ENCODE peak calls at places on chromosomes 3 and 15, in six cellular contexts. One of them, this sample, is unnamed.

GRCh38 chr3:132135628-132136333 is 101.0 kb upstream of the CPNE4 start:
- DNase-seq in stomach: no peak
- DNase-seq in right lobe of liver: no peak
- DNase-seq in heart right ventricle: no peak
- DNase-seq in CD8-positive, alpha-beta memory T cell: no peak
- DNase-seq in A549: peak
- DNase-seq in this sample: no peak

GRCh38 chr3:172203522-172204258 is 164.3 kb downstream of the FNDC3B start:
- DNase-seq in stomach: peak
- DNase-seq in right lobe of liver: peak
- DNase-seq in heart right ventricle: no peak
- DNase-seq in CD8-positive, alpha-beta memory T cell: no peak
- DNase-seq in A549: peak
- DNase-seq in this sample: no peak

GRCh38 chr3:121750087-121750415 is 510 bp upstream of the GOLGB1 start:
- DNase-seq in stomach: no peak
- DNase-seq in right lobe of liver: no peak
- DNase-seq in heart right ventricle: no peak
- DNase-seq in CD8-positive, alpha-beta memory T cell: no peak
- DNase-seq in A549: no peak
- DNase-seq in this sample: no peak

GRCh38 chr15:66723826-66724731 is 22.0 kb downstream of the SMAD6 start:
- DNase-seq in stomach: no peak
- DNase-seq in right lobe of liver: no peak
- DNase-seq in heart right ventricle: no peak
- DNase-seq in CD8-positive, alpha-beta memory T cell: no peak
- DNase-seq in A549: no peak
- DNase-seq in this sample: no peak

GRCh38 chr3:169604568-169604967 is 58.9 kb downstream of the MECOM start:
- DNase-seq in stomach: no peak
- DNase-seq in right lobe of liver: no peak
- DNase-seq in heart right ventricle: no peak
- DNase-seq in CD8-positive, alpha-beta memory T cell: no peak
- DNase-seq in A549: no peak
- DNase-seq in this sample: no peak

GRCh38 chr3:158842946-158843345 is 41.1 kb downstream of the MFSD1 start:
- DNase-seq in stomach: no peak
- DNase-seq in right lobe of liver: no peak
- DNase-seq in heart right ventricle: no peak
- DNase-seq in CD8-positive, alpha-beta memory T cell: no peak
- DNase-seq in A549: no peak
- DNase-seq in this sample: no peak

GRCh38 chr3:24514139-24514538 is 19.5 kb upstream of the THRB start:
- DNase-seq in stomach: no peak
- DNase-seq in right lobe of liver: no peak
- DNase-seq in heart right ventricle: no peak
- DNase-seq in CD8-positive, alpha-beta memory T cell: no peak
- DNase-seq in A549: no peak
- DNase-seq in this sample: no peak

GRCh38 chr15:41559489-41560177 is 621 bp downstream of the TYRO3 start:
- DNase-seq in stomach: no peak
- DNase-seq in right lobe of liver: no peak
- DNase-seq in heart right ventricle: no peak
- DNase-seq in CD8-positive, alpha-beta memory T cell: no peak
- DNase-seq in A549: no peak
- DNase-seq in this sample: no peak

GRCh38 chr3:24263069-24263668 is 231.5 kb downstream of the THRB start:
- DNase-seq in stomach: no peak
- DNase-seq in right lobe of liver: no peak
- DNase-seq in heart right ventricle: no peak
- DNase-seq in CD8-positive, alpha-beta memory T cell: no peak
- DNase-seq in A549: no peak
- DNase-seq in this sample: no peak

GRCh38 chr3:80232760-80233159 is 465.0 kb upstream of the ROBO1 start:
- DNase-seq in stomach: no peak
- DNase-seq in right lobe of liver: no peak
- DNase-seq in heart right ventricle: no peak
- DNase-seq in CD8-positive, alpha-beta memory T cell: no peak
- DNase-seq in A549: no peak
- DNase-seq in this sample: no peak

GRCh38 chr3:58581328-58582091 is 4.3 kb upstream of the FAM107A start:
- DNase-seq in stomach: no peak
- DNase-seq in right lobe of liver: no peak
- DNase-seq in heart right ventricle: no peak
- DNase-seq in CD8-positive, alpha-beta memory T cell: no peak
- DNase-seq in A549: no peak
- DNase-seq in this sample: no peak

GRCh38 chr3:134374791-134375541 is 719 bp upstream of the AMOTL2 start:
- DNase-seq in stomach: peak
- DNase-seq in right lobe of liver: peak
- DNase-seq in heart right ventricle: peak
- DNase-seq in CD8-positive, alpha-beta memory T cell: no peak
- DNase-seq in A549: peak
- DNase-seq in this sample: peak

GRCh38 chr15:94670436-94671034 is 439.2 kb downstream of the MCTP2 start:
- DNase-seq in stomach: no peak
- DNase-seq in right lobe of liver: no peak
- DNase-seq in heart right ventricle: no peak
- DNase-seq in CD8-positive, alpha-beta memory T cell: no peak
- DNase-seq in A549: peak
- DNase-seq in this sample: no peak

GRCh38 chr15:74525946-74526345 is 15.1 kb upstream of the ARID3B start:
- DNase-seq in stomach: no peak
- DNase-seq in right lobe of liver: no peak
- DNase-seq in heart right ventricle: no peak
- DNase-seq in CD8-positive, alpha-beta memory T cell: no peak
- DNase-seq in A549: no peak
- DNase-seq in this sample: no peak

GRCh38 chr3:172213765-172214358 is 174.5 kb downstream of the FNDC3B start:
- DNase-seq in stomach: no peak
- DNase-seq in right lobe of liver: no peak
- DNase-seq in heart right ventricle: no peak
- DNase-seq in CD8-positive, alpha-beta memory T cell: no peak
- DNase-seq in A549: no peak
- DNase-seq in this sample: no peak

GRCh38 chr15:50251638-50252182 is 13.8 kb downstream of the HDC start:
- DNase-seq in stomach: no peak
- DNase-seq in right lobe of liver: no peak
- DNase-seq in heart right ventricle: no peak
- DNase-seq in CD8-positive, alpha-beta memory T cell: no peak
- DNase-seq in A549: no peak
- DNase-seq in this sample: no peak

GRCh38 chr3:156389151-156389760 is 165.7 kb downstream of the SSR3 start:
- DNase-seq in stomach: no peak
- DNase-seq in right lobe of liver: no peak
- DNase-seq in heart right ventricle: peak
- DNase-seq in CD8-positive, alpha-beta memory T cell: no peak
- DNase-seq in A549: no peak
- DNase-seq in this sample: no peak

GRCh38 chr3:133797396-133798105 is 8.1 kb upstream of the SRPRB start:
- DNase-seq in stomach: no peak
- DNase-seq in right lobe of liver: no peak
- DNase-seq in heart right ventricle: no peak
- DNase-seq in CD8-positive, alpha-beta memory T cell: no peak
- DNase-seq in A549: no peak
- DNase-seq in this sample: no peak

GRCh38 chr15:74954515-74954914 is 2.1 kb downstream of the RPP25 start:
- DNase-seq in stomach: no peak
- DNase-seq in right lobe of liver: no peak
- DNase-seq in heart right ventricle: no peak
- DNase-seq in CD8-positive, alpha-beta memory T cell: no peak
- DNase-seq in A549: no peak
- DNase-seq in this sample: no peak

GRCh38 chr3:46930176-46930944 is 46.2 kb downstream of the CCDC12 start:
- DNase-seq in stomach: peak
- DNase-seq in right lobe of liver: no peak
- DNase-seq in heart right ventricle: no peak
- DNase-seq in CD8-positive, alpha-beta memory T cell: no peak
- DNase-seq in A549: no peak
- DNase-seq in this sample: no peak

GRCh38 chr3:23913873-23914743 is 2.7 kb downstream of the NKIRAS1 start:
- DNase-seq in stomach: no peak
- DNase-seq in right lobe of liver: no peak
- DNase-seq in heart right ventricle: no peak
- DNase-seq in CD8-positive, alpha-beta memory T cell: no peak
- DNase-seq in A549: no peak
- DNase-seq in this sample: no peak

GRCh38 chr3:112767177-112767576 is 79.5 kb downstream of the CD200R1L start:
- DNase-seq in stomach: no peak
- DNase-seq in right lobe of liver: no peak
- DNase-seq in heart right ventricle: no peak
- DNase-seq in CD8-positive, alpha-beta memory T cell: no peak
- DNase-seq in A549: no peak
- DNase-seq in this sample: no peak

DNA sequence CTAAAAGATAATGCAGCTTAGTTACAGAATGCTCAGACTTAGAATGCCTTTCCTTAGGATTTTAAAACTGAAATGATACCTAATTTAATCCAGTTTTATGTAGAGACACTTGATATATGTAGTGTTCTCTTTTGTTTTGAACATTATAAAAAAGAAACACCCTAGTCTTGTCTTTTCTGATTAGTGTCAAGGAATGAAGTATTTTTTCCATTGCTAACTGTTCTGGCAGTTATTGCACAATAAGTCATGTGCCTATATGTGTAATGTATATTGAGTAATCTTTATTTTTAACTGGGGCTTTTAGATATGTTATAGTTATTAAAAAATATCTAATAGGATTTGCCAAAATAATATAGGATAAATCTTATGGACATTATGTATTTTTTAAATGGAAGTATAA is 4.5 kb downstream of the ARL8B start:
- DNase-seq in stomach: no peak
- DNase-seq in right lobe of liver: no peak
- DNase-seq in heart right ventricle: no peak
- DNase-seq in CD8-positive, alpha-beta memory T cell: no peak
- DNase-seq in A549: no peak
- DNase-seq in this sample: no peak
- H3K4me3 ChIP-seq in stomach: no peak
- H3K4me3 ChIP-seq in right lobe of liver: no peak
- H3K4me3 ChIP-seq in heart right ventricle: no peak
- H3K4me3 ChIP-seq in CD8-positive, alpha-beta memory T cell: no peak
- H3K4me3 ChIP-seq in A549: no peak
- H3K4me3 ChIP-seq in this sample: no peak

GRCh38 chr15:60844431-60845174 is 365.7 kb upstream of the ICE2 start:
- DNase-seq in stomach: no peak
- DNase-seq in right lobe of liver: no peak
- DNase-seq in heart right ventricle: no peak
- DNase-seq in CD8-positive, alpha-beta memory T cell: peak
- DNase-seq in A549: no peak
- DNase-seq in this sample: no peak

GRCh38 chr15:60840703-60841411 is 361.9 kb upstream of the ICE2 start:
- DNase-seq in stomach: no peak
- DNase-seq in right lobe of liver: no peak
- DNase-seq in heart right ventricle: no peak
- DNase-seq in CD8-positive, alpha-beta memory T cell: peak
- DNase-seq in A549: no peak
- DNase-seq in this sample: no peak

GRCh38 chr15:60843482-60843881 is 364.5 kb upstream of the ICE2 start:
- DNase-seq in stomach: no peak
- DNase-seq in right lobe of liver: no peak
- DNase-seq in heart right ventricle: no peak
- DNase-seq in CD8-positive, alpha-beta memory T cell: no peak
- DNase-seq in A549: no peak
- DNase-seq in this sample: no peak

GRCh38 chr15:60844010-60844409 is 365.1 kb upstream of the ICE2 start:
- DNase-seq in stomach: no peak
- DNase-seq in right lobe of liver: no peak
- DNase-seq in heart right ventricle: no peak
- DNase-seq in CD8-positive, alpha-beta memory T cell: no peak
- DNase-seq in A549: no peak
- DNase-seq in this sample: no peak

DNA sequence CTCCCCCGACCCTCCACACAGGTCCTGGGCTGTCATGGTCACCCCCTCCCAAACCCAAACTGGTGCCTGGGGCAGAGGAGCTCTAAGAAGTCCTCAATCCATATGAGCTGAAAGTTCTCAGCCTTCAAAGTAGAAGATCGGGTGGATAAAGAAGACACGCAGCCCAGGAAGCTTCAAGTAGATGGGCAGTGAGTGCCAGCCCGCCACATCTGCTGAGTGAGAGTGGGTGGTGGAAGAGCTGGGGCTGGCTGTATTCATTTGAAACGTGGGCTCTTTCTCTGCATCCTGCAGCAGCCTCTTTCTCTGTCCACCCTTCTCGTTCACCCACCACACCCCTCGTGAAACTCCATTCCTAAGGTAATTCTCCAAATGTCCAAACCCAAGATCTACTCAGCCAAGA is 363.8 kb upstream of the ICE2 start:
- DNase-seq in stomach: no peak
- DNase-seq in right lobe of liver: no peak
- DNase-seq in heart right ventricle: no peak
- DNase-seq in CD8-positive, alpha-beta memory T cell: no peak
- DNase-seq in A549: no peak
- DNase-seq in this sample: no peak
- H3K4me3 ChIP-seq in stomach: no peak
- H3K4me3 ChIP-seq in right lobe of liver: no peak
- H3K4me3 ChIP-seq in heart right ventricle: no peak
- H3K4me3 ChIP-seq in CD8-positive, alpha-beta memory T cell: peak
- H3K4me3 ChIP-seq in A549: no peak
- H3K4me3 ChIP-seq in this sample: no peak

GRCh38 chr3:187025254-187025655 is 94.9 kb downstream of the ST6GAL1 start:
- DNase-seq in stomach: no peak
- DNase-seq in right lobe of liver: no peak
- DNase-seq in heart right ventricle: no peak
- DNase-seq in CD8-positive, alpha-beta memory T cell: no peak
- DNase-seq in A549: no peak
- DNase-seq in this sample: no peak
- H3K4me3 ChIP-seq in stomach: no peak
- H3K4me3 ChIP-seq in right lobe of liver: no peak
- H3K4me3 ChIP-seq in heart right ventricle: no peak
- H3K4me3 ChIP-seq in CD8-positive, alpha-beta memory T cell: peak
- H3K4me3 ChIP-seq in A549: no peak
- H3K4me3 ChIP-seq in this sample: no peak

DNA sequence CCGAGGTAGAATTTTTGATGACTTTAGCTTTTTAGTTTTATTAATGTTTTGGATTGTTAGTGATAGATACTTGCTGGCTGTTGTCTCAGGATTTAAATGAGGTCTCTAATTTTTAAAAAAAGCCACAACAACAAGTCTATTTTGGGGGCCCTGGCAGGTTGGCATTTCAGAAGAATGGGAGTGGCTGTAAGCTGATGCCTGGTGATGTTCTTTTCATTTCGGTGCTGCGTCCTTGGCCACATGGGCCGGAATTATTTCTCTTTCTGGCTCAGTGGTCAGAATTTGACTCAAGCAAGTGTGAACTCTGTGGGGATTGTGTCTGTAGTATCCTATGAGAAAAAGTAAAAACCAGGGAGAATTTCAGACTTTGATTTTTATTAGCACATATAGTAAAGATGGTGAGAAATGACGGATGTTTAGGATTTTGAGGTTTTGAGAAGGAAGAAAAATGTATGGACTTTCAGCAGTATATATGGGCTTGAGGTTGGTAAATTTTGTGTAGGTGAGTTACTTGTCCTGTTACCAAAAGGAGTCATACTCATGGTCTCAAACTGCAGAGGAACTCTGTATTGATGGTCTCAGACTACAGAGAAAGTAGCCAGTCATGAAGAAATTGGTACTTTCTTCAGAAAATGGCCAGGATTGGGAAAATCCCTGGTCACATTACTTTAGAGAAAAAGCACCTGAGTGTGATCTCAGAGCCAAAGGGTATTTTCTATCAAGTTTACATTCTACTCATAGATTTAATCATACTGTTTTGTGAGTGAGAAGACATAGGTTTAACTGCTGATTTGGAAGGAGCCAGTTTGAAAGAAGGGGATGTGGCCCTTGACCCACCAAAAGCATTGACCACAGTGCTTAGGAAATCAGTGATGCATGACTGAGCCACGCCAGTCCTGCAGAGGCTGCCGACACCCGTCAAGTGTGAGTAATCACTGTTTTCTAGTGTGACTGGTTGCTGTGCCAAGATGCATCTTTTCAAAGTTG is 203.3 kb downstream of the AKAP13 start:
- DNase-seq in stomach: peak
- DNase-seq in right lobe of liver: peak
- DNase-seq in heart right ventricle: peak
- DNase-seq in CD8-positive, alpha-beta memory T cell: no peak
- DNase-seq in A549: no peak
- DNase-seq in this sample: peak
- H3K4me3 ChIP-seq in stomach: peak
- H3K4me3 ChIP-seq in right lobe of liver: peak
- H3K4me3 ChIP-seq in heart right ventricle: peak
- H3K4me3 ChIP-seq in CD8-positive, alpha-beta memory T cell: peak
- H3K4me3 ChIP-seq in A549: peak
- H3K4me3 ChIP-seq in this sample: peak